ENCODE peak calls at places on chromosomes 1 and 21, in four cellular contexts. One of them, this sample, is unnamed.
A peak's percentile ranks its signal among the peaks of the same experiment; 100 is the strongest.

GRCh38 chr1:96130432-96130831 is 591.2 kb upstream of the PTBP2 start:
- DNase-seq in central memory CD4-positive, alpha-beta T cell: no peak
- DNase-seq in ecto neural progenitor cell: no peak
- DNase-seq in HEK293T: no peak
- DNase-seq in this sample: no peak

GRCh38 chr21:44489962-44490361 is 34.7 kb downstream of the LRRC3 start:
- DNase-seq in ecto neural progenitor cell: no peak
- DNase-seq in central memory CD4-positive, alpha-beta T cell: no peak
- DNase-seq in HEK293T: no peak
- DNase-seq in this sample: no peak

GRCh38 chr1:96306809-96307208 is 414.8 kb upstream of the PTBP2 start:
- DNase-seq in HEK293T: no peak
- DNase-seq in ecto neural progenitor cell: no peak
- DNase-seq in central memory CD4-positive, alpha-beta T cell: no peak
- DNase-seq in this sample: no peak

GRCh38 chr1:9746211-9746610 is 77.6 kb downstream of the CLSTN1 start:
- DNase-seq in ecto neural progenitor cell: no peak
- DNase-seq in HEK293T: no peak
- DNase-seq in central memory CD4-positive, alpha-beta T cell: no peak
- DNase-seq in this sample: no peak

GRCh38 chr1:98210064-98210463 is 289.2 kb upstream of the DPYD start:
- DNase-seq in ecto neural progenitor cell: no peak
- DNase-seq in HEK293T: no peak
- DNase-seq in central memory CD4-positive, alpha-beta T cell: no peak
- DNase-seq in this sample: peak; percentile 48

GRCh38 chr1:154478639-154479038 is 23.4 kb upstream of the TDRD10 start:
- DNase-seq in central memory CD4-positive, alpha-beta T cell: no peak
- DNase-seq in HEK293T: no peak
- DNase-seq in ecto neural progenitor cell: no peak
- DNase-seq in this sample: no peak

GRCh38 chr1:155177918-155178281 is 4.3 kb downstream of the TRIM46 start:
- DNase-seq in central memory CD4-positive, alpha-beta T cell: no peak
- DNase-seq in ecto neural progenitor cell: peak; percentile 34
- DNase-seq in HEK293T: no peak
- DNase-seq in this sample: no peak

GRCh38 chr1:65813956-65814355 is 21.3 kb downstream of the PDE4B start:
- DNase-seq in central memory CD4-positive, alpha-beta T cell: no peak
- DNase-seq in HEK293T: no peak
- DNase-seq in ecto neural progenitor cell: no peak
- DNase-seq in this sample: no peak

GRCh38 chr1:7857000-7857399 is 4.1 kb upstream of the UTS2 start:
- DNase-seq in HEK293T: no peak
- DNase-seq in ecto neural progenitor cell: no peak
- DNase-seq in central memory CD4-positive, alpha-beta T cell: no peak
- DNase-seq in this sample: no peak

GRCh38 chr1:109547412-109548320 is 749 bp upstream of the GNAI3 start:
- DNase-seq in ecto neural progenitor cell: no peak
- DNase-seq in central memory CD4-positive, alpha-beta T cell: peak; percentile 8
- DNase-seq in HEK293T: no peak
- DNase-seq in this sample: no peak

GRCh38 chr1:192814805-192815204 is 6.0 kb downstream of the RGS2 start:
- DNase-seq in ecto neural progenitor cell: no peak
- DNase-seq in HEK293T: no peak
- DNase-seq in central memory CD4-positive, alpha-beta T cell: no peak
- DNase-seq in this sample: no peak

GRCh38 chr1:15937706-15938168 is 38.2 kb downstream of the ZBTB17 start:
- DNase-seq in HEK293T: no peak
- DNase-seq in ecto neural progenitor cell: peak; percentile 42
- DNase-seq in central memory CD4-positive, alpha-beta T cell: no peak
- DNase-seq in this sample: no peak

GRCh38 chr1:58064281-58064680 is 482.2 kb downstream of the OMA1 start:
- DNase-seq in HEK293T: no peak
- DNase-seq in central memory CD4-positive, alpha-beta T cell: no peak
- DNase-seq in ecto neural progenitor cell: no peak
- DNase-seq in this sample: no peak

GRCh38 chr1:196860323-196860884 is 27.4 kb upstream of the CFHR4 start:
- DNase-seq in ecto neural progenitor cell: no peak
- DNase-seq in central memory CD4-positive, alpha-beta T cell: no peak
- DNase-seq in HEK293T: no peak
- DNase-seq in this sample: no peak

GRCh38 chr1:221263831-221264767 is 384.9 kb downstream of the HLX start:
- DNase-seq in central memory CD4-positive, alpha-beta T cell: peak; percentile 3
- DNase-seq in HEK293T: peak; percentile 77
- DNase-seq in ecto neural progenitor cell: peak; percentile 54
- DNase-seq in this sample: peak; percentile 33

GRCh38 chr1:95323117-95323516 is 89.1 kb downstream of the RWDD3 start:
- DNase-seq in central memory CD4-positive, alpha-beta T cell: no peak
- DNase-seq in HEK293T: no peak
- DNase-seq in ecto neural progenitor cell: no peak
- DNase-seq in this sample: peak; percentile 36

GRCh38 chr1:19437911-19438310 is 47.4 kb downstream of the CAPZB start:
- DNase-seq in central memory CD4-positive, alpha-beta T cell: no peak
- DNase-seq in HEK293T: no peak
- DNase-seq in ecto neural progenitor cell: no peak
- DNase-seq in this sample: no peak

GRCh38 chr1:170730443-170730842 is 66.5 kb downstream of the PRRX1 start:
- DNase-seq in ecto neural progenitor cell: no peak
- DNase-seq in HEK293T: no peak
- DNase-seq in central memory CD4-positive, alpha-beta T cell: no peak
- DNase-seq in this sample: no peak

GRCh38 chr1:232049335-232049734 is 422.7 kb downstream of the DISC1 start:
- DNase-seq in HEK293T: no peak
- DNase-seq in ecto neural progenitor cell: no peak
- DNase-seq in central memory CD4-positive, alpha-beta T cell: no peak
- DNase-seq in this sample: no peak

GRCh38 chr1:62082456-62083363 is 111.9 kb upstream of the L1TD1 start:
- DNase-seq in HEK293T: peak; percentile 77
- DNase-seq in ecto neural progenitor cell: peak; percentile 54
- DNase-seq in central memory CD4-positive, alpha-beta T cell: no peak
- DNase-seq in this sample: peak; percentile 18

This sample was measured in neuronal stem cell.